ENCODE peak calls at places on chromosomes 1 and 21, in five cellular contexts. S is neural progenitor cell, O is lower leg skin, L is AG04449, H is HCT116. B is an unnamed sample.
A peak's percentile ranks its signal among the peaks of the same experiment; 100 is the strongest.

GRCh38 chr1:190595438-190595837 is 117.8 kb upstream of the BRINP3 start:
- DNase-seq in S (no peak), L (no peak), O (no peak), H (no peak), B (no peak)

GRCh38 chr1:50553921-50554320 is 130.7 kb upstream of the DMRTA2 start:
- DNase-seq in H (no peak), L (no peak), S (no peak), O (no peak), B (no peak)

GRCh38 chr1:161305872-161306519 is 3.8 kb downstream of the MPZ start:
- DNase-seq in H (peak; percentile 80), L (no peak), O (peak; percentile 95), S (peak; percentile 93), B (no peak)

GRCh38 chr1:243294723-243295121 is 38.9 kb downstream of the SDCCAG8 start:
- DNase-seq in H (no peak), S (no peak), O (no peak), L (no peak), B (peak; percentile 32)

GRCh38 chr1:235011599-235012435 is 116.8 kb downstream of the TOMM20 start:
- DNase-seq in S (no peak), O (peak; percentile 91), L (peak; percentile 100), H (peak; percentile 81), B (peak; percentile 94)

GRCh38 chr1:200654660-200655059 is 15.0 kb downstream of the DDX59 start:
- DNase-seq in L (no peak), H (no peak), S (no peak), O (no peak), B (no peak)

GRCh38 chr21:46008893-46009635 is 27.5 kb downstream of the COL6A1 start:
- DNase-seq in S (no peak), L (no peak), O (no peak), H (no peak), B (no peak)

GRCh38 chr1:224377676-224378006 is 21.0 kb downstream of the CNIH4 start:
- DNase-seq in S (no peak), H (no peak), L (no peak), O (no peak), B (peak; percentile 20)

GRCh38 chr1:56409112-56409691 is 170.2 kb downstream of the PLPP3 start:
- DNase-seq in H (peak; percentile 47), O (no peak), S (no peak), L (no peak), B (no peak)

GRCh38 chr1:243407284-243408018 is 151.6 kb downstream of the SDCCAG8 start:
- DNase-seq in L (peak; percentile 46), H (no peak), S (no peak), O (no peak), B (no peak)

GRCh38 chr1:30111431-30111830 is 612.0 kb downstream of the MATN1 start:
- DNase-seq in S (peak; percentile 85), H (peak; percentile 10), L (no peak), O (no peak), B (no peak)
- TF ChIP-seq CTCF in S (peak; percentile 74), H (peak; percentile 73), L (peak; percentile 66), O (no peak), B (peak; percentile 74)

DNA sequence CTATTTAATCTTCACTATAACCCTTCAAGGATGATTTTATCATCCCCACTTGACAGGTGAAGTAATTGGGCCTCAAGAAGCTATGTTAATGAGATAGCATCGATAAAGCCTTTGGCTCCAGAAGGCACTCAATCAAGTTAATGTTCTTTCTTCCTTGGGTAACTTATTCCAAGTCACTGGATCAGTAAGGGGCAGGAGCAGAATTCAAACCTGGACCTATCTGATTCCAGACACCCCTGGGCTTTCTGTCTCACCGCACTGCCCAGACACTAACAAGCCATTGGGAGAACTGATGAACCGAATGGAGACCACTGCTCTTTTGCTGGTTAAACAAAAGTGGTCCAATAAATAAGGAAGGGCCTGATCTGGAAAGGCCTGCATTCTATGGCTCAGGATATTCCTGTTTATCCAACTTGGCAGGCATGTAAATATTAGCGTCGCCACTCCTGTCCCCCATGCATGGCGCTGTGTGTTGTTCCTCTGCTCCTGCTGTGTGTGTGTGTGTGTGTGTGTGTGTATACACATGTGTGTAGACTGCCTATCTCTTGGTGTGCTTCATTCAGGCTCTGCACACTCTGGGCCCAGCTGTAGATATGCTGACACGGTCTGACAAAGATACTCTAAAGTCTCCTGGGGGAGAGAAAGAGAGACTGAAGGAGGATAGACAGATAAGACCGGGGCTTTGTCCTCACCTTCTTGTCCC is 6.9 kb downstream of the LMOD1 start:
- DNase-seq in S (no peak), O (peak; percentile 39), H (no peak), L (no peak), B (no peak)
- H3K4me3 ChIP-seq in S (no peak overlapping the region), O (no peak overlapping the region), H (no peak overlapping the region), L (no peak overlapping the region), B (no peak overlapping the region)

GRCh38 chr1:170927955-170928850 is 7.1 kb upstream of the MROH9 start:
- DNase-seq in H (no peak), O (no peak), L (no peak), S (no peak), B (no peak)
- TF ChIP-seq CTCF in H (no peak), O (no peak), L (no peak), S (peak; percentile 42), B (peak; percentile 20)

DNA sequence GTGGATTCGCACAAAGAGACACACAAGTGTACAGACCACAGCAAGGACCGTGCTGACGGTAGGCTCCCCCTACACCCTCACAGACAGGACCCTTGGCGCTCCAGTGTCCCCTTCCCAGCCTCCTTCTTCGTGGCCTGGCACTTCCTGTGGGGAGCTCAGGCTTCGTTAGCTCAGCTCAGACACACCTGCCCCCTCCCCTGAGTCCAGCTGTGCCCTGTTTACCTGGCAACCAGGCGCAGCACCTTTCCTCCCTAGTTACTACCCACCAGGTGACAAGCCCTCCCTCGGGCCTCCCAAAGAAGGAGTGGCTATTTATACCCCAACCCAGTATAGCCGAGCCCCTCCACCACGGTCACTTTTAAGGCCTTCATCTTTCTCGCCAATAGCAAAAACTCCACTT is 4.7 kb downstream of the CELF3 start:
- DNase-seq in S (no peak), O (no peak), H (no peak), L (no peak), B (no peak)
- H3K4me3 ChIP-seq in S (no peak overlapping the region), O (no peak overlapping the region), H (no peak overlapping the region), L (no peak overlapping the region), B (no peak overlapping the region)

GRCh38 chr1:11481019-11481418 is 2.1 kb downstream of the DISP3 start:
- DNase-seq in O (no peak), S (peak; percentile 39), H (no peak), L (no peak), B (no peak)

GRCh38 chr1:11479375-11479979 is 522 bp downstream of the DISP3 start:
- DNase-seq in L (no peak), H (no peak), S (peak; percentile 44), O (no peak), B (no peak)

GRCh38 chr1:11475718-11476117 is 3.2 kb upstream of the DISP3 start:
- DNase-seq in L (no peak), S (no peak), O (no peak), H (no peak), B (no peak)

GRCh38 chr1:11482186-11482585 is 3.2 kb downstream of the DISP3 start:
- DNase-seq in O (no peak), H (no peak), S (no peak), L (no peak), B (no peak)

GRCh38 chr1:11478571-11479374 is at the start of gene DISP3:
- DNase-seq in H (peak; percentile 56), O (no peak), S (peak; percentile 96), L (no peak), B (no peak)
- TF ChIP-seq CTCF in H (peak; percentile 62), O (no peak), S (peak; percentile 77), L (peak; percentile 71), B (peak; percentile 45)

DNA sequence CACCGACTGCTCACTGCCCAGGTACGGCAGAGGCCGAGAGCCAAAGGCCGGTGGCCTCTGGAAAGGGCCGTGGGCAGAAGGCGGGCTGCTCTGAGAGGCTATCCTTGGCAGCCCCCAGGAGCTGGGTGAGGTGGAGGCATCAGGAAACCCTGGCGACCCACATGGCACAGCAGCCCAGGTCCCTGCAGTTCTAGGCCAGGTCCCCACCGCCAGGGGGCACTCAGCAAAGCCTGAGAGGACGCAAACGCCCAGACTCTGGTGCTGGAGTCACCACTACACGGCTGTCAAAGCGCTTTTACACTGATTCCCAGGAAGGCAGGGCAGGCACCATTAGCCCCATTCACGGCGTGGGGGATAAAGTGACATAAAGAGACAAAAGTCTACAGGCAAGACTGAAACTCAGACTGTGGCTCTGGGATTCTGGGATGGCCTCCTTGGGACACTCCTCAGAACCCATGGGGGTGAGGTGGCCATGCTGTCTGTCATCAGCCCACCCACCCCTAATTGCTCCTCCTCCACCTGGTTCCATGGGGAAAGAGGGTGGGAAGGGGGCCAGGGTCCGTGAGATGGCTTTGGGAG is 4.9 kb downstream of the PLEKHG5 start:
- DNase-seq in S (peak; percentile 96), O (peak; percentile 97), L (no peak), H (peak; percentile 52), B (no peak)
- H3K4me3 ChIP-seq in S (peak overlapping the region; percentile 91), O (no peak overlapping the region), L (peak overlapping the region; percentile 19), H (no peak overlapping the region), B (no peak overlapping the region)

DNA sequence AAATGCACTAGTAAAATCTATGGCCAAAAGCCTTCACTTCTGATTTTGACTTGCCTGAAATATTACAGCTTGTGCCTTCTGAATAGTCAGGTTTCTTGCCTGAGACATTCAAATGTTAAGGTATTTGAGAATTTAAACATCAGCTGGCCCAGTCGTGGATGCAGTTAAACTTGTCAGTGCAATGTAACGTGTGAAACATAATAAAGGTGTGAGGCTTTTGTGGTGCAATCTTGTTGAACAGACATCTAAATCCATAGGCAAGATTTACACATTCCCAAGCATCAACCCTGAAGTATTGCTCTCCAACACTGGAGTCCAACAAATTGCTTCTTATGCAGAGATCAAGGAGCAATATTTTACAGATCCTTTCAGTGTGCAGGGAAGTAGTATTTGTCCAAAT is 4.4 kb downstream of the CCN1 start:
- DNase-seq in S (no peak), H (no peak), L (no peak), O (no peak), B (no peak)
- TF ChIP-seq CTCF in S (no peak), H (no peak), L (no peak), O (no peak), B (no peak)